ENCODE peak calls at places on chromosomes 12 and 14, in four cellular contexts. A is HCT116, O is PC-3, D is MM.1S. M is an unnamed sample.

GRCh38 chr14:64220466-64220865 is 73.7 kb downstream of the ESR2 start:
- DNase-seq in A (no peak), O (no peak), D (no peak), M (no peak)

GRCh38 chr14:103224996-103225874 is 102.0 kb downstream of the TNFAIP2 start:
- DNase-seq in A (no peak), O (no peak), D (no peak), M (no peak)

GRCh38 chr14:65849558-65849957 is 437.0 kb downstream of the FUT8 start:
- DNase-seq in A (no peak), O (no peak), D (no peak), M (peak; percentile 87)

GRCh38 chr14:90556666-90557450 is 160.0 kb downstream of the CALM1 start:
- DNase-seq in A (no peak), O (no peak), D (no peak), M (no peak)

GRCh38 chr14:23240661-23241060 is 2.9 kb downstream of the RNF212B start:
- DNase-seq in A (no peak), O (no peak), D (no peak), M (no peak)

GRCh38 chr12:119869720-119870119 is 7.4 kb downstream of the CIT start:
- DNase-seq in A (peak; percentile 12), O (peak; percentile 80), D (no peak), M (no peak)

GRCh38 chr14:72962829-72963312 is 36.6 kb downstream of the DCAF4 start:
- DNase-seq in A (peak; percentile 92), O (peak; percentile 91), D (no peak), M (peak; percentile 44)

GRCh38 chr12:62808166-62808879 is 126.6 kb downstream of the PPM1H start:
- DNase-seq in A (no peak), O (no peak), D (no peak), M (no peak)

GRCh38 chr12:77980782-77981181 is 150.1 kb downstream of the NAV3 start:
- DNase-seq in A (no peak), O (no peak), D (no peak), M (no peak)

GRCh38 chr14:37637341-37637740 is 41.9 kb downstream of the TTC6 start:
- DNase-seq in A (no peak), O (no peak), D (no peak), M (no peak)

GRCh38 chr12:67534671-67535070 is 113.9 kb upstream of the DYRK2 start:
- DNase-seq in A (no peak), O (peak; percentile 75), D (no peak), M (no peak)

GRCh38 chr12:99611117-99611516 is 36.4 kb upstream of the GARIN6 start:
- DNase-seq in A (no peak), O (peak; percentile 38), D (no peak), M (no peak)

GRCh38 chr14:72792051-72792788 is 101.7 kb downstream of the DPF3 start:
- DNase-seq in A (no peak), O (no peak), D (no peak), M (peak; percentile 58)

GRCh38 chr12:78963439-78964222 is 99.1 kb downstream of the SYT1 start:
- DNase-seq in A (peak; percentile 33), O (peak; percentile 63), D (no peak), M (no peak)

GRCh38 chr14:77097006-77097688 is 911 bp upstream of the CIPC start:
- DNase-seq in A (no peak), O (peak; percentile 57), D (peak; percentile 21), M (no peak)

GRCh38 chr12:131615316-131616053 is 95.4 kb upstream of the SFSWAP start:
- DNase-seq in A (no peak), O (no peak), D (no peak), M (no peak)

GRCh38 chr12:48765753-48766162 is 23.1 kb downstream of the ADCY6 start:
- DNase-seq in A (no peak), O (no peak), D (peak; percentile 55), M (no peak)

GRCh38 chr12:12934556-12934955 is 17.4 kb downstream of the GPRC5D start:
- DNase-seq in A (no peak), O (no peak), D (no peak), M (no peak)

GRCh38 chr14:32559595-32559994 is 230.5 kb downstream of the AKAP6 start:
- DNase-seq in A (no peak), O (no peak), D (no peak), M (peak; percentile 12)

GRCh38 chr14:61642246-61642982 is 52.9 kb upstream of the HIF1A start:
- DNase-seq in A (no peak), O (peak; percentile 70), D (no peak), M (no peak)

GRCh38 chr14:75249251-75249957 is 29.2 kb upstream of the FOS start:
- DNase-seq in A (no peak), O (peak; percentile 12), D (peak; percentile 92), M (peak; percentile 21)

GRCh38 chr14:34201909-34202622 is 251.2 kb upstream of the EGLN3 start:
- DNase-seq in A (no peak), O (no peak), D (no peak), M (no peak)

GRCh38 chr12:121124402-121125109 is 8.1 kb upstream of the P2RX7 start:
- DNase-seq in A (peak; percentile 87), O (peak; percentile 99), D (no peak), M (no peak)

GRCh38 chr12:58254463-58254862 is 313.1 kb downstream of the ATP23 start:
- DNase-seq in A (no peak), O (no peak), D (no peak), M (no peak)

GRCh38 chr12:44694027-44694426 is 182.1 kb downstream of the NELL2 start:
- DNase-seq in A (no peak), O (no peak), D (no peak), M (no peak)

GRCh38 chr12:49547090-49547690 is 8.4 kb downstream of the KCNH3 start:
- DNase-seq in A (no peak), O (no peak), D (no peak), M (no peak)

GRCh38 chr12:110737532-110737931 is 5.2 kb downstream of the PPP1CC start:
- DNase-seq in A (no peak), O (no peak), D (no peak), M (no peak)

GRCh38 chr12:402127-402456 is 648 bp downstream of the CCDC77 start:
- DNase-seq in A (no peak), O (peak; percentile 48), D (peak; percentile 45), M (peak; percentile 67)

GRCh38 chr12:115426732-115427131 is 742.8 kb upstream of the TBX3 start:
- DNase-seq in A (no peak), O (no peak), D (no peak), M (no peak)

GRCh38 chr14:93861846-93862641 is 65.1 kb upstream of the FAM181A start:
- DNase-seq in A (no peak), O (no peak), D (no peak), M (no peak)

GRCh38 chr12:2893007-2893406 is 2.3 kb downstream of the TULP3 start:
- DNase-seq in A (no peak), O (peak; percentile 71), D (no peak), M (no peak)

GRCh38 chr12:5916785-5917290 is 28.2 kb downstream of the ANO2 start:
- DNase-seq in A (no peak), O (no peak), D (no peak), M (no peak)

GRCh38 chr12:51959211-51959610 is 7.7 kb downstream of the ACVR1B start:
- DNase-seq in A (no peak), O (no peak), D (no peak), M (no peak)

GRCh38 chr14:85562630-85563029 is 32.7 kb downstream of the FLRT2 start:
- DNase-seq in A (no peak), O (no peak), D (no peak), M (no peak)

GRCh38 chr14:85566603-85567002 is 36.7 kb downstream of the FLRT2 start:
- DNase-seq in A (no peak), O (peak; percentile 59), D (no peak), M (no peak)

GRCh38 chr14:85564841-85565527 is 35.0 kb downstream of the FLRT2 start:
- DNase-seq in A (no peak), O (no peak), D (no peak), M (no peak)

DNA sequence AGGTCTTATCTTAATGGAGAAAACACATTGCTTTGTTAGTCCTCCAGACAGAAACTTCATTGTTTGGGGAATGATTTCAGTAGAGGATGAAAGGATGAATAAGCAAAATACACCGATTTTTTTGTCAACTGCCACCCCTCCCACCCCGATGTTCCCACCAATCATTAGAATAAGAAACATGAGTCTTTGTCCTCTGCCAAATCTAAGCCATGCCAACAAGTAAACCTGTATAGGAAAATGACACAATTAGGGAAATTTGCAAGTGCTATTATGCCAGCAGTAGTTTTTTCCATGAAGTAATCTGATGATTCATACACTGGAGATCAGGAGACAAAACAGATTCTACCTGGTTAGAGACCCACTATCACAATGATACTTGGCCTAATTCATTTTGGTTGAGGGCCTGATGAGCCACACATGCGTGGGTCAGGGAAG is 35.9 kb downstream of the FLRT2 start:
- DNase-seq in A (no peak), O (peak; percentile 43), D (no peak), M (no peak)
- TF ChIP-seq EZH2phosphoT487 in A (no peak), O (no peak), D (no peak), M (no peak)

DNA sequence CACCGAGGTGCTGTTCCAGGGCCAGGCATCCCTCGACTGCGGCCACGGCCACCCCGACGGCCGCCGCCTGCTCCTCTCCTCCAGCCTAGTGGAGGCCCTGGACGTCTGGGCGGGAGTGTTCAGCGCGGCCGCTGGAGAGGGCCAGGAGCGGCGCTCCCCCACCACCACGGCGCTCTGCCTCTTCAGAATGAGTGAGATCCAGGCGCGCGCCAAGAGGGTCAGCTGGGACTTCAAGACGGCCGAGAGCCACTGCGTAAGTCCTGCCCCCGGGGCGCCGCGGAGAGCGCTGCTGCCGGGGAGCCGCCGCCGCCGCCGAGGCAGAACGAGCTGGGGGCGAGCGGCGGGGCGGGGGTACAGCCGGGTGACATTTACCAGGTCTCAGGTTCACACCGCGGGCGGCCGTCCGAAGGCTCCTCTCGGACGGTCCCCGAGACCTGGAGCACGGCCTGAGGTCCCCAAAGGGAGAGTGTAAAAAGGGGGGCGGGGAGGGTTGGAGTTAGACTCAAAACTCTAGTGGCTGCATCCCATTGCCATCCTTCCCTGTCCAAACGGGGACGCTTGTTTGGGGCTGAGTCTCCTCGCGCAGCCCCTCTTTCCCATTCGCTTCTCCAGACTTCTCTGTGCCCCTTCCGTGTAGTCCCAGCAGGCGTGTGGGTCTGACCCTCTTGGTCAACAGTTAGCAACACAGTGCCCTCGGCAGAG is 1.6 kb downstream of the PLXNC1 start:
- DNase-seq in A (no peak), O (no peak), D (peak; percentile 50), M (peak; percentile 84)
- TF ChIP-seq EZH2 in A (no peak), O (no peak), D (no peak), M (no peak)

DNA sequence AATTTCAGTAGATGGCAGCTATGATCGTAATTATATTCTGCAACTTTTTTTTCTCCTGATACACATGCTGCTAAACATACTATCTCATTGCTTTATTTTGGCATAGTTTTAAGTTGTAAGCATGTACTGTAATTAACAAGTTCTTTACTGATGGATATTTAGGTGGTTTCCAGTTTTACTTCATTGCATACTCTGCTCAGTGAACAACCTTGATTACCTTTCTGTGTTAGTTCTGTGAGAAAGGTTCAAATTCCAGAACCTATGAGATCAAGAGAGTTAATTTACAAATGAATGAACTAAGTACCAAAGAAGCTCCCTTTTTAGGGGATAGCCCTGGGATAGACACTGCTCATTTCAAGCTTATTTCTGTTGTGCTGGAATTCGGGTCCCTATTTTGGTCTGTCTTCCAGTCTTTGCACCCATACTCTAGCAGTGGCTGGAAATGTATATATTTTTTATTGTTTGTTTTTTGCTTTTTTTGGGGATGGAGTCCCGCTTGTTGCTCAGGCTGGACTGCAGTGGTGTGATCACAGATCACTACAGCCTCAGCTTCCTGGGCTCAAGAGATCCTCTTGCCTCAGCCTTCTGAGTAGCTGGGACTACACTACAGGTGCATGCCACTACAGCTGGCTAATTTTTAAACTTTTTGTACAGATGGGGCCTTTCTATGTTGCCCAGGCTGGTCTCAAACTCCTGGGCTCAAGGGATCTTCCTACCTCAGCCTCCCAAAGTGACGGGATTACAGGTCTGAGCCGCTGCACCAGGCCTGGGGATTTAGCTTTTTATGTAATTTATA is 10.6 kb downstream of the PAPOLA start:
- DNase-seq in A (no peak), O (no peak), D (no peak), M (no peak)
- TF ChIP-seq CTCF in A (no peak), O (no peak), D (no peak), M (no peak)

GRCh38 chr12:9134981-9135628 is 19.4 kb upstream of the A2M start:
- DNase-seq in A (peak; percentile 8), O (peak; percentile 14), D (peak; percentile 48), M (no peak)
- TF ChIP-seq EZH2phosphoT487 in A (no peak), O (no peak), D (no peak), M (no peak)